ENCODE peak calls at places on chromosomes 13 and 19, in seven cellular contexts. F is K562, M is H1, K is IMR-90, I is astrocyte, E is hepatocyte, Q is Karpas-422. R is an unnamed sample. For H3K4me1, the result is how much of the 10 kb centered on the place peaks cover.

GRCh38 chr19:54420383-54421168 is 5.3 kb downstream of the TTYH1 start:
- DNase-seq in M (peak), F (peak), I (no peak), E (peak), K (no peak), Q (no peak), R (no peak)

GRCh38 chr19:18291019-18291524 is 9.7 kb upstream of the JUND start:
- DNase-seq in Q (no peak), F (no peak), K (no peak), M (no peak), I (no peak), E (no peak), R (peak)

GRCh38 chr13:20550799-20551198 is 16.2 kb upstream of the IFT88 start:
- DNase-seq in F (no peak), I (no peak), M (no peak), E (no peak), Q (no peak), K (no peak), R (peak)

GRCh38 chr19:10884273-10884672 is 12.9 kb downstream of the CARM1 start:
- DNase-seq in K (peak), Q (no peak), F (no peak), E (peak), I (peak), M (no peak), R (no peak)

GRCh38 chr19:19185853-19186728 is 5.9 kb downstream of the BORCS8 start:
- DNase-seq in M (peak), Q (peak), E (peak), I (peak), K (peak), F (peak), R (peak)

GRCh38 chr19:37999309-38000213 is 92.6 kb downstream of the SIPA1L3 start:
- DNase-seq in M (no peak), E (no peak), F (no peak), K (peak), I (peak), Q (no peak), R (no peak)

GRCh38 chr13:51793570-51794273 is 10.2 kb downstream of the DHRS12 start:
- DNase-seq in K (peak), E (peak), M (no peak), I (peak), F (peak), Q (peak), R (no peak)

GRCh38 chr19:58182577-58182988 is 278 bp upstream of the ZNF274 start:
- DNase-seq in I (no peak), Q (peak), K (no peak), F (peak), M (no peak), E (no peak), R (peak)

GRCh38 chr19:47176071-47176626 is 45.5 kb downstream of the SAE1 start:
- DNase-seq in Q (no peak), E (no peak), K (peak), M (no peak), F (no peak), I (peak), R (no peak)

GRCh38 chr19:3573858-3574637 is 1.3 kb downstream of the HMG20B start:
- DNase-seq in M (peak), I (peak), K (peak), Q (peak), F (peak), E (peak), R (peak)

GRCh38 chr19:3577741-3578344 is 5.1 kb downstream of the HMG20B start:
- DNase-seq in E (no peak), M (peak), F (no peak), I (no peak), Q (peak), K (no peak), R (no peak)

GRCh38 chr19:3575260-3575741 is 2.6 kb downstream of the HMG20B start:
- DNase-seq in K (peak), M (peak), Q (peak), E (no peak), F (no peak), I (no peak), R (no peak)

GRCh38 chr19:3576696-3577443 is 4.1 kb downstream of the HMG20B start:
- DNase-seq in K (peak), F (peak), M (peak), Q (peak), E (peak), I (peak), R (no peak)

GRCh38 chr19:3575949-3576673 is 3.4 kb downstream of the HMG20B start:
- DNase-seq in Q (peak), E (no peak), K (no peak), M (no peak), F (no peak), I (no peak), R (no peak)
- H3K4me2 ChIP-seq in Q (no peak), E (peak), K (no peak), M (peak), F (peak), I (peak), R (no peak)

GRCh38 chr19:40438284-40438683 is 5.9 kb downstream of the SERTAD3 start:
- DNase-seq in E (no peak), M (no peak), Q (no peak), F (no peak), K (no peak), I (no peak), R (no peak)

GRCh38 chr19:40431698-40432097 is 5.9 kb upstream of the SERTAD1 start:
- DNase-seq in F (no peak), M (no peak), E (no peak), I (no peak), Q (no peak), K (no peak), R (no peak)

GRCh38 chr19:40433391-40434216 is 7.8 kb upstream of the SERTAD1 start:
- DNase-seq in E (peak), F (peak), I (peak), Q (peak), K (peak), M (peak), R (peak)
- H3K4me3 ChIP-seq in E (peak), F (peak), I (peak), Q (peak), K (peak), M (peak), R (no peak)

GRCh38 chr13:99285432-99286182 is 21.6 kb downstream of the GPR183 start:
- DNase-seq in F (no peak), M (no peak), K (no peak), E (no peak), I (no peak), Q (no peak), R (no peak)
- H3K4me1 ChIP-seq in F (under half), M (under half), K (under half), E (under half), I (under half), Q (under half), R (under half)

GRCh38 chr13:75936791-75937190 is 300.7 kb downstream of the LMO7 start:
- DNase-seq in I (no peak), K (no peak), Q (no peak), E (no peak), F (no peak), M (no peak), R (no peak)
- H3K4me2 ChIP-seq in I (no peak), K (no peak), Q (no peak), E (no peak), F (no peak), M (no peak), R (no peak)

R was measured in DND-41.